ENCODE peak calls at places on chromosomes 3 and 15, in eight cellular contexts. D is ovary, N is body of pancreas, O is sigmoid colon, S is breast epithelium, R is gastrocnemius medialis, Q is stomach, I is tibial nerve. T is an unnamed sample. For H3K27me3 and H3K4me1, the result is how much of the 10 kb centered on the place peaks cover.

GRCh38 chr15:81485806-81486205 is 111.8 kb upstream of the TMC3 start:
- DNase-seq in D (no peak), N (no peak), O (no peak), S (no peak), R (no peak), Q (no peak), I (no peak), T (no peak)

GRCh38 chr3:14153663-14154062 is 24.7 kb downstream of the XPC start:
- DNase-seq in D (no peak), N (no peak), O (no peak), S (no peak), R (no peak), Q (no peak), I (no peak), T (no peak)

GRCh38 chr15:40789119-40789518 is 17.8 kb upstream of the ZFYVE19 start:
- DNase-seq in D (no peak), N (no peak), O (peak), S (no peak), R (no peak), Q (no peak), I (no peak), T (no peak)

GRCh38 chr3:120680193-120680894 is 1.7 kb downstream of the HGD start:
- DNase-seq in D (no peak), N (no peak), O (no peak), S (no peak), R (no peak), Q (no peak), I (no peak), T (no peak)

GRCh38 chr3:113263020-113263419 is 51.7 kb downstream of the BOC start:
- DNase-seq in D (no peak), N (no peak), O (peak), S (no peak), R (peak), Q (no peak), I (no peak), T (no peak)

GRCh38 chr3:154144825-154145465 is 23.8 kb downstream of the ARHGEF26 start:
- DNase-seq in D (no peak), N (no peak), O (no peak), S (no peak), R (no peak), Q (no peak), I (no peak), T (no peak)

GRCh38 chr3:58173029-58173669 is 37.6 kb downstream of the DNASE1L3 start:
- DNase-seq in D (no peak), N (no peak), O (no peak), S (no peak), R (no peak), Q (no peak), I (no peak), T (no peak)

GRCh38 chr3:150372320-150373118 is 35.6 kb upstream of the TSC22D2 start:
- DNase-seq in D (no peak), N (no peak), O (no peak), S (no peak), R (no peak), Q (no peak), I (no peak), T (no peak)

GRCh38 chr3:133574260-133574881 is 885 bp downstream of the CDV3 start:
- DNase-seq in D (peak), N (peak), O (peak), S (peak), R (peak), Q (peak), I (peak), T (no peak)

GRCh38 chr15:49270541-49271421 is 100.7 kb downstream of the GALK2 start:
- DNase-seq in D (peak), N (no peak), O (no peak), S (no peak), R (no peak), Q (no peak), I (no peak), T (no peak)

GRCh38 chr15:62549345-62549970 is 384.4 kb upstream of the C2CD4B start:
- DNase-seq in D (no peak), N (peak), O (no peak), S (no peak), R (no peak), Q (peak), I (no peak), T (no peak)

GRCh38 chr3:176513604-176514003 is 683.7 kb downstream of the TBL1XR1 start:
- DNase-seq in D (no peak), N (no peak), O (no peak), S (no peak), R (no peak), Q (no peak), I (no peak), T (no peak)

GRCh38 chr3:155714295-155714718 is 30.6 kb downstream of the PLCH1 start:
- DNase-seq in D (no peak), N (no peak), O (no peak), S (no peak), R (no peak), Q (no peak), I (no peak), T (no peak)

GRCh38 chr3:46440531-46441294 is 24.0 kb downstream of the LTF start:
- DNase-seq in D (no peak), N (no peak), O (no peak), S (no peak), R (no peak), Q (no peak), I (no peak), T (no peak)

GRCh38 chr15:89419370-89419984 is 76.9 kb downstream of the RHCG start:
- DNase-seq in D (peak), N (peak), O (no peak), S (no peak), R (no peak), Q (no peak), I (no peak), T (no peak)

GRCh38 chr3:72482589-72483249 is 365.5 kb downstream of the SHQ1 start:
- DNase-seq in D (peak), N (peak), O (peak), S (peak), R (peak), Q (peak), I (peak), T (peak)

GRCh38 chr3:107928084-107928445 is 162.8 kb downstream of the CD47 start:
- DNase-seq in D (no peak), N (no peak), O (no peak), S (no peak), R (no peak), Q (no peak), I (no peak), T (no peak)

GRCh38 chr3:10400749-10401495 is 80.0 kb upstream of the SEC13 start:
- DNase-seq in D (no peak), N (no peak), O (no peak), S (no peak), R (no peak), Q (no peak), I (no peak), T (no peak)

GRCh38 chr15:32802296-32802936 is 84.6 kb downstream of the GREM1 start:
- DNase-seq in D (no peak), N (no peak), O (no peak), S (no peak), R (no peak), Q (no peak), I (no peak), T (no peak)

GRCh38 chr3:58179235-58180098 is 31.3 kb downstream of the DNASE1L3 start:
- DNase-seq in D (no peak), N (no peak), O (no peak), S (no peak), R (no peak), Q (no peak), I (no peak), T (no peak)

GRCh38 chr15:49460411-49460941 is 37.4 kb downstream of the FGF7 start:
- DNase-seq in D (no peak), N (no peak), O (no peak), S (no peak), R (no peak), Q (no peak), I (no peak), T (no peak)

GRCh38 chr3:182710557-182711157 is 82.6 kb upstream of the ATP11B start:
- DNase-seq in D (no peak), N (no peak), O (no peak), S (no peak), R (no peak), Q (no peak), I (no peak), T (no peak)

GRCh38 chr15:76979996-76980520 is 14.9 kb upstream of the PSTPIP1 start:
- DNase-seq in D (no peak), N (no peak), O (no peak), S (no peak), R (no peak), Q (no peak), I (no peak), T (no peak)

GRCh38 chr3:42300013-42300412 is 34.0 kb upstream of the CCK start:
- DNase-seq in D (no peak), N (peak), O (no peak), S (no peak), R (no peak), Q (no peak), I (no peak), T (no peak)

GRCh38 chr3:197256836-197257444 is 41.5 kb downstream of the DLG1 start:
- DNase-seq in D (no peak), N (peak), O (no peak), S (no peak), R (no peak), Q (no peak), I (peak), T (no peak)

GRCh38 chr3:156425651-156426050 is 129.3 kb downstream of the SSR3 start:
- DNase-seq in D (no peak), N (no peak), O (no peak), S (no peak), R (no peak), Q (no peak), I (no peak), T (no peak)

GRCh38 chr15:32936283-32936918 is 218.6 kb downstream of the GREM1 start:
- DNase-seq in D (no peak), N (no peak), O (no peak), S (no peak), R (no peak), Q (no peak), I (peak), T (no peak)

GRCh38 chr3:46442591-46443530 is 21.8 kb downstream of the LTF start:
- DNase-seq in D (no peak), N (peak), O (no peak), S (no peak), R (peak), Q (peak), I (no peak), T (no peak)

GRCh38 chr3:134318166-134318565 is 56.1 kb downstream of the AMOTL2 start:
- DNase-seq in D (no peak), N (no peak), O (no peak), S (no peak), R (no peak), Q (no peak), I (no peak), T (no peak)

GRCh38 chr15:62648954-62649353 is 393.6 kb upstream of the TPM1 start:
- DNase-seq in D (no peak), N (no peak), O (no peak), S (no peak), R (no peak), Q (no peak), I (peak), T (no peak)

GRCh38 chr3:46923559-46924350 is 46.2 kb downstream of the PTH1R start:
- DNase-seq in D (no peak), N (peak), O (peak), S (no peak), R (peak), Q (peak), I (no peak), T (no peak)

GRCh38 chr3:188153498-188153948 is 434 bp upstream of the LPP start:
- DNase-seq in D (peak), N (peak), O (peak), S (no peak), R (peak), Q (peak), I (peak), T (peak)

GRCh38 chr3:101851833-101852232 is 2.5 kb downstream of the NFKBIZ start:
- DNase-seq in D (no peak), N (no peak), O (no peak), S (no peak), R (no peak), Q (no peak), I (no peak), T (no peak)

GRCh38 chr3:101851072-101851471 is 1.8 kb downstream of the NFKBIZ start:
- DNase-seq in D (no peak), N (no peak), O (no peak), S (no peak), R (no peak), Q (no peak), I (no peak), T (no peak)

GRCh38 chr3:101848754-101849713 is at the start of gene NFKBIZ:
- DNase-seq in D (peak), N (peak), O (peak), S (peak), R (peak), Q (peak), I (peak), T (peak)

GRCh38 chr3:101849714-101850326 is 506 bp downstream of the NFKBIZ start:
- DNase-seq in D (peak), N (peak), O (peak), S (no peak), R (peak), Q (peak), I (peak), T (peak)

DNA sequence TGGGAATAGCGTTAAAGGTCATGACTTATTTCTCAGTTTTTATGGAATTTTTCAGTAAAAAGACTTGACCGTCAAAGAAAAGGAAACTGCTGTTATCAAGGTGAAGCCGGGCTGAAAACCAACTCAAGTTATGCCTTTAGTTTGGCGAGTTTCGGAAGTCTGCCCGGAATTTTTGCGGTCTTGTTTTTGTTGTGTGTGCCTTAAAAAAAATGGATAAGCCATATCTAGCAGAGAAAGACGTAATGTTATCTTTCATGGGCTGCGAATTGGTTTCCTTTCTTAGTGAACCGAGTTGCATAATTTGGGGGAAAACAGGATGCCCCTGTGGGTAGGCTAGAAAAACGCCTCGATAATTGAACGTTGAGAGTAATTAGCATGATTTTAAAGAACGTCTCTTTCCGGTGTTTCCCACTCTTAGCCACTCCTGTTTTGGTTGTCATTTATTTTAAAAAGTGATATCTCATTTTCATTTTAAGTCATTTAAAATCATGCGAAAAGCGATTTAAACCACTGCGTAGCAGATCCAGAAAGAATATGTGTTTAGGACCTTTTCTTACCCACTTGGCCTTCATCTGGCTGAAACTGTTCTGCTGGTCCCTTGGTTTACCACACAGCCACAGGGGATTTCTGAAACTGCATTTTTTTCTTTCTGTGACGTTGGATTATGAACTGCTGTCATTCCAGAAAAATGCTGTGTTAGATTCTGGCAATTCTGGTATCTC is 1.2 kb downstream of the NFKBIZ start:
- DNase-seq in D (no peak), N (no peak), O (no peak), S (no peak), R (no peak), Q (no peak), I (no peak), T (no peak)
- TF ChIP-seq POLR2A in D (no peak), N (no peak), O (no peak), S (no peak), R (peak), Q (no peak), I (peak), T (peak)

GRCh38 chr15:67824900-67825879 is at the start of gene SKOR1:
- DNase-seq in D (no peak), N (no peak), O (peak), S (peak), R (no peak), Q (no peak), I (no peak), T (no peak)

GRCh38 chr15:67824157-67824899 is 981 bp upstream of the SKOR1 start:
- DNase-seq in D (no peak), N (no peak), O (no peak), S (peak), R (no peak), Q (no peak), I (no peak), T (no peak)

GRCh38 chr15:67821784-67822451 is 3.4 kb upstream of the SKOR1 start:
- DNase-seq in D (no peak), N (no peak), O (no peak), S (no peak), R (no peak), Q (no peak), I (no peak), T (no peak)

GRCh38 chr15:67822537-67823370 is 2.6 kb upstream of the SKOR1 start:
- DNase-seq in D (no peak), N (no peak), O (no peak), S (no peak), R (no peak), Q (no peak), I (no peak), T (no peak)

DNA sequence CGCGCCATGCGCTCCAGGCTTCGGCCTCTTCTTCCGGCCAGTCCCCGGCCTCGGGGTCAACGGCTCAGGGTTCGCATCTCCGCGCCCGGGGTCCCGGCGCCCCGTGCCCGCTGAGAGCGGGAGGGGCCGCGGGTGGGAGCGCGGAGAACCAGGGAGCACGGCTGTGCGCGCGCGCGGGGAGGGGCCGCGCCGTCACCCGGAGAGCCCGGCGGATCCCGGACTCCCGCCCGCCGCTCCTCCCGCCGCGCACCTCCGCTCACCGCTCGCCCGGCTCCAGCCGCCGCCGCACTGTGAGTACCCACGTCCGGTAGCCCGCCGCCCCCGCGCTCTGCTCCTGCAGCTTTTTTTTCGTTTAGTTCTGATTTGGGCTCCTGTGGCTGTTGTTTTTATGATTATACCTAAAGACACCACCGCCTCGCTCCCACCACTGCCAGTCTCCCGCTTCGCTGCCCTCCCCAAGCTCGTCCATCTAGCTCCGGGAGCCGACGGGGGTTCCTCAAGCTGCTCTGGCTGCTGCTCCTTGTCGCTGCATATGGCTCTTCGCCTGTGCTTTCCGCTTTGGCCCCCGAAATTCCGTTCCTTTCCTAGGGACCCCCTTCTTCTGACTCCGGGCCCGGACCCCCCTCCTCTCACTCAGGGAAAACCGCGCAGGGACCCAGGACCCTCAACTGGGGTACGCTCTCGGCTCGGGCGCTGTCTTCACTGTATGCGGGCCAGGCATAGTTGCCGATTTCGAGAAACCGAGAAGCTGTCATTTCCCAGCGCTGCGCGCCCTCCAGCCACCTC is 1.7 kb upstream of the SKOR1 start:
- DNase-seq in D (no peak), N (no peak), O (no peak), S (no peak), R (no peak), Q (no peak), I (no peak), T (no peak)
- H3K27me3 ChIP-seq in D (under half), N (half or more), O (half or more), S (half or more), R (half or more), Q (half or more), I (under half), T (half or more)

GRCh38 chr3:53342353-53342752 is 5.0 kb downstream of the DCP1A start:
- DNase-seq in D (no peak), N (peak), O (no peak), S (no peak), R (peak), Q (peak), I (no peak), T (no peak)

GRCh38 chr3:53334742-53335141 is 12.6 kb downstream of the DCP1A start:
- DNase-seq in D (no peak), N (no peak), O (no peak), S (no peak), R (no peak), Q (no peak), I (no peak), T (no peak)

GRCh38 chr3:53331871-53332270 is 15.5 kb downstream of the DCP1A start:
- DNase-seq in D (no peak), N (no peak), O (no peak), S (no peak), R (no peak), Q (no peak), I (no peak), T (no peak)

GRCh38 chr3:53337167-53337940 is 10.0 kb downstream of the DCP1A start:
- DNase-seq in D (no peak), N (no peak), O (no peak), S (no peak), R (no peak), Q (no peak), I (no peak), T (no peak)
- H3K4me1 ChIP-seq in D (under half), N (under half), O (under half), S (under half), R (under half), Q (under half), I (under half), T (under half)

DNA sequence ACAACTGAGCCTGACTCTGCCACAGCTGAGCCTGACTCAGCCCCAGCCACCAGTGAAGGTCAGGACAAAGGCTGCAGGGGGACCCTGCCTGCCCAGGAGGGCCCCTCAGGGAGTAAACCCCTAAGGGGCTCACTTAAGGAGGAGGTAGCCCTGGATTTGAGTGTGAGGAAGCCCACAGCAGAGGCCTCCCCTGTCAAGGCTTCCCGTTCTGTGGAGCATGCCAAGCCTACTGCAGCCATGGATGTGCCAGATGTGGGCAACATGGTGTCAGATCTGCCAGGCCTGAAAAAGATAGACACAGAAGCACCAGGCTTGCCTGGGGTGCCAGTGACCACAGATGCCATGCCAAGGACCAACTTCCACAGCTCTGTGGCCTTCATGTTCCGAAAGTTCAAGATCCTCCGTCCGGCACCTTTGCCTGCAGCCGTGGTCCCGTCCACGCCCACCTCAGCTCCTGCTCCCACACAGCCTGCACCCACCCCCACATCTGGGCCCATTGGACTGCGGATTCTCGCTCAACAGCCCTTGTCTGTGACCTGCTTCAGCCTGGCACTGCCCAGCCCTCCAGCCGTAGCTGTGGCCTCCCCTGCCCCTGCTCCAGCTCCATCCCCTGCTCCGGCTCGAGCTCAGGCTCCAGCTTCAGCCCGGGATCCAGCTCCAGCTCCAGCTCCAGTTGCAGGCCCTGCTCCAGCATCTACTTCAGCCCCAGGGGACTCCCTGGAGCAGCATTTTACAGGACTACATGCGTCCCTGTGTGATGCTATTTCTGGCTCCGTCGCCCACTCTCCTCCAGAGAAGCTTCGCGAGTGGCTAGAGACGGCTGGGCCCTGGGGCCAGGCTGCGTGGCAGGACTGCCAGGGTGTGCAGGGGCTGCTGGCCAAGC is 6.2 kb downstream of the C15orf39 start:
- DNase-seq in D (no peak), N (no peak), O (no peak), S (no peak), R (no peak), Q (no peak), I (no peak), T (no peak)
- TF ChIP-seq POLR2A in D (no peak), N (no peak), O (no peak), S (no peak), R (no peak), Q (no peak), I (no peak), T (no peak)

GRCh38 chr15:68578175-68578959 is 426 bp upstream of the CORO2B start:
- DNase-seq in D (peak), N (peak), O (peak), S (no peak), R (peak), Q (peak), I (peak), T (no peak)
- H3K27me3 ChIP-seq in D (under half), N (under half), O (half or more), S (under half), R (under half), Q (under half), I (under half), T (under half)

GRCh38 chr3:160931474-160931873 is 173.7 kb downstream of the B3GALNT1 start:
- DNase-seq in D (no peak), N (no peak), O (no peak), S (no peak), R (no peak), Q (no peak), I (no peak), T (no peak)
- H3K4me1 ChIP-seq in D (under half), N (under half), O (under half), S (under half), R (under half), Q (under half), I (under half), T (under half)

T was measured in esophagus squamous epithelium.